ENCODE peak calls at places on chromosomes 5 and 9, in nine cellular contexts. Y is OCI-LY7; D is CD8-positive, alpha-beta T cell; W is thoracic aorta; T is choroid plexus epithelial cell; X is astrocyte; N is heart left ventricle; Q is MM.1S; O is psoas muscle. Z is an unnamed sample.

GRCh38 chr9:113446323-113446740 is 17.2 kb upstream of the RGS3 start:
- DNase-seq in Y (peak; percentile 68), D (no peak), W (no peak), T (peak; percentile 67), X (peak; percentile 23), N (no peak), Q (peak; percentile 31), O (no peak), Z (no peak)

GRCh38 chr9:6415266-6415665 is 2.3 kb downstream of the UHRF2 start:
- DNase-seq in Y (peak; percentile 27), D (no peak), W (no peak), T (no peak), X (no peak), N (no peak), Q (no peak), O (no peak), Z (no peak)

GRCh38 chr5:147234098-147234824 is 565 bp upstream of the STK32A start:
- DNase-seq in Y (no peak), D (no peak), W (no peak), T (no peak), X (no peak), N (no peak), Q (no peak), O (no peak), Z (no peak)

GRCh38 chr5:45639038-45639437 is 57.1 kb downstream of the HCN1 start:
- DNase-seq in Y (no peak), D (no peak), W (no peak), T (peak; percentile 2), X (no peak), N (no peak), Q (no peak), O (no peak), Z (no peak)

GRCh38 chr9:121107041-121107440 is 32.3 kb downstream of the CNTRL start:
- DNase-seq in Y (peak; percentile 26), D (no peak), W (no peak), T (peak; percentile 23), X (no peak), N (no peak), Q (no peak), O (no peak), Z (no peak)

GRCh38 chr9:3880851-3881250 is 355.1 kb upstream of the RFX3 start:
- DNase-seq in Y (no peak), D (no peak), W (no peak), T (peak; percentile 96), X (peak; percentile 99), N (no peak), Q (no peak), O (no peak), Z (no peak)

GRCh38 chr5:6343951-6344596 is 34.3 kb downstream of the MED10 start:
- DNase-seq in Y (no peak), D (no peak), W (no peak), T (no peak), X (no peak), N (no peak), Q (no peak), O (no peak), Z (no peak)

GRCh38 chr9:115691097-115691496 is 462.5 kb upstream of the PAPPA start:
- DNase-seq in Y (no peak), D (no peak), W (no peak), T (peak; percentile 98), X (peak; percentile 98), N (no peak), Q (no peak), O (no peak), Z (no peak)

GRCh38 chr5:2242539-2242938 is 359.8 kb upstream of the IRX4 start:
- DNase-seq in Y (no peak), D (no peak), W (no peak), T (no peak), X (no peak), N (no peak), Q (no peak), O (no peak), Z (no peak)

GRCh38 chr5:2239237-2239910 is 356.6 kb upstream of the IRX4 start:
- DNase-seq in Y (no peak), D (no peak), W (no peak), T (no peak), X (no peak), N (no peak), Q (no peak), O (no peak), Z (no peak)

GRCh38 chr5:2238732-2239131 is 356.0 kb upstream of the IRX4 start:
- DNase-seq in Y (no peak), D (no peak), W (no peak), T (no peak), X (no peak), N (no peak), Q (no peak), O (no peak), Z (no peak)

DNA sequence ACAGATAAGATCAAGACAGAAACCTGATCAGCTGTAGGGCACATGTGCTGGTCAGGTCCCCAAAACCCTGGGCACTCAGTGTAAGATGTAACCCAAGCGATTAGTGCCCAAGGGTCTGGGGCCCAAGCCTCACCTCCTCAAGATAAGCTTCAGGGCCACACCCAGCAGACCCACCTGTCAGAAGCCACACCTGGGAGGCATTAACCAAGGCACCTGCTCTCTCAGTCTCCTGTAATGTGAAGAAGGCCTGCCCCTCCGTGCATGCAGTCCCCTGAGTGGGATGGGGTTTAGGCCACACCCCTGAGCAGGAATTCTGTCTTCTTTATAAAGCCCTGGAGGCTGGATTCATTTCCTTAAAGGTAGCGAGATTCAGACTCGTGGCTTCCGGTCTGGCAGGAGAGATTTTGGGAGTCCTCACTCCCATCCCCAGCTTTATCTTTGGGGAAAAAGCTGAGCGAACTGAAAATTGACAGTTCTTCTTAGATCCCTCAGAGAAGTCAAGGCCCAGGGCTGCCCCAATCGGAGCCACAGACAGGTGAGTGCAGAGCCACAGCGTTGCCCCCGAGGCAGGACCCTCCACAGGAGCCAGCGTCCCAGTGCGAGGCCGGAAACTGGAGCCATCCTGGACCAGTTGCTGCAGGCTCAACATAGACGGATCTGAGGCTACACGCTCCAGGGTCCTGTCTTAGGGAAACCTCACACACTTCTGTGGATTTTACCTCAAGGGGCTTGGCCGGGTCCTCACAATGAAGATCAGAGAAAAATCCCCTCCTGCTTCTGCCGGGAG is 357.6 kb upstream of the IRX4 start:
- DNase-seq in Y (no peak), D (no peak), W (no peak), T (no peak), X (no peak), N (no peak), Q (no peak), O (no peak), Z (no peak)
- TF ChIP-seq CTCF in Y (no peak), D (no peak), W (no peak), T (no peak), X (no peak), N (no peak), Q (no peak), O (no peak), Z (no peak)

GRCh38 chr9:70079364-70080103 is 35.9 kb downstream of the MAMDC2 start:
- DNase-seq in Y (no peak), D (no peak), W (no peak), T (peak; percentile 67), X (no peak), N (no peak), Q (peak; percentile 12), O (no peak), Z (no peak)
- TF ChIP-seq CTCF in Y (no peak), D (no peak), W (no peak), T (no peak), X (no peak), N (no peak), Q (no peak), O (no peak), Z (no peak)

GRCh38 chr5:1504617-1505016 is 19.1 kb downstream of the LPCAT1 start:
- DNase-seq in Y (no peak), D (peak; percentile 14), W (no peak), T (no peak), X (no peak), N (no peak), Q (no peak), O (no peak), Z (no peak)

GRCh38 chr5:1502046-1502736 is 21.6 kb downstream of the LPCAT1 start:
- DNase-seq in Y (peak; percentile 26), D (peak; percentile 64), W (no peak), T (no peak), X (no peak), N (peak; percentile 68), Q (no peak), O (peak; percentile 53), Z (no peak)

GRCh38 chr5:1504244-1504595 is 19.5 kb downstream of the LPCAT1 start:
- DNase-seq in Y (no peak), D (no peak), W (no peak), T (no peak), X (no peak), N (no peak), Q (no peak), O (no peak), Z (no peak)

GRCh38 chr5:1502737-1503120 is 21.0 kb downstream of the LPCAT1 start:
- DNase-seq in Y (no peak), D (no peak), W (no peak), T (no peak), X (no peak), N (no peak), Q (no peak), O (no peak), Z (no peak)

DNA sequence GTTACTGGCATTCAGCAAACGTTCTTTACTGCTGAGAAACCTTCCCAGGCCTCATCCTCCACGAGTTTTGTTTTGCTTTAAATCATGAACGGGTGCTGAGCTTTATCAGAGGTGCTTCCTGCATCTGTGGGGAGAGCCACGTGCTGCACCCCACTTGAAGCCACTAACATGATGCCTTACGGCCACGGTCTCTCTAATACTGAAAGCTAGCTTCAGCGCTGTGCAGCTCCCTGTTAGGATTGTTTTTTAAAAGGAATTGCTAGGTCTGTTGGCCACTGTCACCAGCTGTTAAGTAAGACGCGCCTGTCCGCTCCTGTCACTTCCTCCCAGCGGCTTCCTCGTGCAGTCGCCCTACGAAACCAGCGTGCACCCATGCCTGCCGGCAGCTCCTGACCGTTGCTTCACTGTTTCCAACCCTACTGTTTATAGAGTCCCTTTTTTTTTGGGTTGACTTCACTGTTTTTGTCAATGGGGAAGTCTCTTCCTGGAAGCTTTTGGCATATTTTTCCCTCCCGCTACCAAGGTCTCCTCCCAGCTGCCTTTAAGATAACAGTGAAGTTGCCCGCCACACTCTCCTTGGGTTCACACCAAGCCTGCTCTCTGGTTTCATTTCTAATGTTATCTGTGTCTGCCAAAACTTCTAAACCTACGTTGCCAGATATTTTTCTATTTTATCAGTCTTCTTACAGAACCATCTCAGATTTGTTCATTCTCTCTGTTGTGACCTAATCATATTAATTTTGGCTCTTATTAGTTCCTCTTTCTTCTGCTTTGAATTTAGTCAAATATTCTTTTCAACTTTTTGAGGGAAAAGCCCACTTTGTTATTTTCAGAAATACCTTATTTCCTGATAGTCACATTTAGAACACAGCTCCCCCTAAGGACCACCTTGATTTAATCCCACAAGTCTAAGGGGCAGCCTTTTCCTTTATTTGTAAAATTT is 20.2 kb downstream of the LPCAT1 start:
- DNase-seq in Y (peak; percentile 53), D (no peak), W (no peak), T (no peak), X (peak; percentile 35), N (peak; percentile 78), Q (no peak), O (peak; percentile 56), Z (no peak)
- TF ChIP-seq CTCF in Y (peak; percentile 77), D (no peak), W (no peak), T (peak; percentile 19), X (peak; percentile 8), N (no peak), Q (no peak), O (no peak), Z (no peak)

DNA sequence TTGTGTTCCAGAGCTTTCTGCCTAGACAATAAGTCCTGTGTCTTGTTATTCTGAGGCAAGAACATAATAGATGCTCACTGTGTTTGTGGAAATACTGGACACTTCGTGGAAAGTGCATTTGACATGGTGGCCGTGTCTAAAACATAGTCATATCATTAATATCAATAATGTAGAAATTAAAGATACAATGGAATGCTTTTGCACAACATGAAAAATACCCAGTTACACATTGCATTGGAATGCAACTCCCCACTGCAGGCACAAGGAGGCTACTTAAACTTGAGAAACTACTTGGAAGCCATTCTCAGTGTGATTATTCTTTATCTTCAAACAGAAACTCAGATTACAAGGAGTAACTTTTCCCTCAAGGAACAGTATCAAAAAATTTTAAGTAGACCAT is 145.3 kb upstream of the ZNF462 start:
- DNase-seq in Y (no peak), D (no peak), W (no peak), T (peak; percentile 92), X (peak; percentile 85), N (no peak), Q (no peak), O (no peak), Z (no peak)
- TF ChIP-seq CTCF in Y (no peak), D (no peak), W (peak; percentile 9), T (peak; percentile 34), X (no peak), N (no peak), Q (no peak), O (no peak), Z (no peak)